ENCODE peak calls at places on chromosomes 16 and 17, in six cellular contexts. W is COR-L47; T is left cardiac atrium; I is mucosa of gallbladder; X is DMS 273 treated with DMSO at 0.1 percent for 48 hours; F is stimulated activated CD4-positive, alpha-beta T cell treated with anti-CD3 and anti-CD28 coated beads, Interleukin-4, amount 100 ng/mL, for 48 hours. E is an unnamed sample.

GRCh38 chr17:1197379-1197778 is 17.6 kb upstream of the ABR start:
- DNase-seq in W (no peak), T (no peak), I (peak), X (no peak), F (no peak), E (no peak)

GRCh38 chr17:56756536-56756935 is 77.2 kb downstream of the C17orf67 start:
- DNase-seq in W (no peak), T (no peak), I (no peak), X (no peak), F (no peak), E (no peak)

GRCh38 chr17:78727476-78728229 is 54.4 kb downstream of the CYTH1 start:
- DNase-seq in W (no peak), T (no peak), I (no peak), X (no peak), F (no peak), E (no peak)

GRCh38 chr17:38733315-38734234 is 3.4 kb downstream of the CISD3 start:
- DNase-seq in W (no peak), T (no peak), I (no peak), X (peak), F (no peak), E (no peak)

GRCh38 chr17:48335858-48336500 is 94.0 kb downstream of the SKAP1 start:
- DNase-seq in W (peak), T (no peak), I (no peak), X (no peak), F (no peak), E (no peak)

GRCh38 chr17:37671813-37672544 is 28.7 kb upstream of the DDX52 start:
- DNase-seq in W (no peak), T (no peak), I (no peak), X (no peak), F (no peak), E (no peak)

GRCh38 chr17:6548578-6549330 is 7.6 kb downstream of the PITPNM3 start:
- DNase-seq in W (no peak), T (no peak), I (no peak), X (no peak), F (peak), E (no peak)

GRCh38 chr16:56950881-56951771 is 10.6 kb upstream of the CETP start:
- DNase-seq in W (peak), T (peak), I (no peak), X (peak), F (peak), E (no peak)

GRCh38 chr16:12639044-12639443 is 164.6 kb downstream of the CPPED1 start:
- DNase-seq in W (no peak), T (no peak), I (no peak), X (no peak), F (no peak), E (no peak)

GRCh38 chr17:8158267-8159031 is 4.3 kb downstream of the VAMP2 start:
- DNase-seq in W (peak), T (peak), I (peak), X (peak), F (peak), E (peak)

GRCh38 chr17:50157891-50158290 is 7.4 kb upstream of the PPP1R9B start:
- DNase-seq in W (no peak), T (no peak), I (no peak), X (no peak), F (no peak), E (no peak)

GRCh38 chr16:22369221-22369811 is 5.1 kb downstream of the CDR2 start:
- DNase-seq in W (no peak), T (no peak), I (no peak), X (peak), F (no peak), E (no peak)

GRCh38 chr16:69888005-69888560 is 63.1 kb upstream of the CLEC18A start:
- DNase-seq in W (no peak), T (no peak), I (no peak), X (no peak), F (no peak), E (no peak)